ENCODE peak calls at places on chromosomes 16 and 17, in five cellular contexts. J is GM12865; T is endodermal cell; V is CD4-positive, CD25-positive, alpha-beta regulatory T cell; K is GM23248. R is an unnamed sample.
A peak's percentile ranks its signal among the peaks of the same experiment; 100 is the strongest.

GRCh38 chr17:43721537-43722268 is 36.9 kb downstream of the SOST start:
- DNase-seq in K (peak; percentile 52), V (no peak), T (peak; percentile 60), J (no peak), R (peak; percentile 29)

GRCh38 chr17:6061290-6061689 is 8.9 kb upstream of the WSCD1 start:
- DNase-seq in J (no peak), V (no peak), K (peak; percentile 49), T (no peak), R (no peak)

GRCh38 chr16:27168790-27169189 is 34.5 kb upstream of the KDM8 start:
- DNase-seq in T (no peak), V (no peak), K (no peak), J (no peak), R (no peak)

GRCh38 chr16:70682239-70683145 is 3.4 kb downstream of the MTSS2 start:
- DNase-seq in V (no peak), J (no peak), T (peak; percentile 76), K (no peak), R (no peak)

GRCh38 chr16:88941933-88942909 is 34.8 kb downstream of the CBFA2T3 start:
- DNase-seq in T (peak; percentile 89), J (peak; percentile 76), K (peak; percentile 50), V (peak; percentile 43), R (peak; percentile 99)

GRCh38 chr17:10046259-10046658 is 141.2 kb upstream of the RCVRN start:
- DNase-seq in T (no peak), K (no peak), V (no peak), J (peak; percentile 52), R (no peak)

GRCh38 chr16:3656491-3657468 is 2.3 kb downstream of the DNASE1 start:
- DNase-seq in T (peak; percentile 38), V (no peak), J (peak; percentile 0), K (peak; percentile 12), R (peak; percentile 49)

GRCh38 chr16:31092330-31092729 is 2.3 kb downstream of the VKORC1 start:
- DNase-seq in K (peak; percentile 98), J (no peak), V (no peak), T (no peak), R (peak; percentile 16)

GRCh38 chr16:22813223-22813945 is 578 bp upstream of the HS3ST2 start:
- DNase-seq in J (peak; percentile 12), V (no peak), T (peak; percentile 97), K (peak; percentile 71), R (peak; percentile 90)

GRCh38 chr17:44610871-44611270 is 45.4 kb upstream of the MEIOC start:
- DNase-seq in V (no peak), T (no peak), J (no peak), K (peak; percentile 42), R (no peak)

GRCh38 chr17:62163847-62164246 is 98.8 kb upstream of the MED13 start:
- DNase-seq in T (peak; percentile 40), V (no peak), J (no peak), K (no peak), R (no peak)

GRCh38 chr16:309476-309875 is 26.5 kb downstream of the PDIA2 start:
- DNase-seq in J (peak; percentile 30), T (no peak), K (no peak), V (no peak), R (no peak)

GRCh38 chr17:45131616-45132301 is 556 bp downstream of the PLCD3 start:
- DNase-seq in K (peak; percentile 56), T (peak; percentile 95), J (peak; percentile 42), V (peak; percentile 36), R (peak; percentile 94)

GRCh38 chr16:47523342-47524006 is 62.3 kb downstream of the PHKB start:
- DNase-seq in K (no peak), T (no peak), V (peak; percentile 4), J (peak; percentile 76), R (no peak)

GRCh38 chr16:81861915-81862314 is 82.8 kb downstream of the PLCG2 start:
- DNase-seq in J (no peak), T (no peak), V (no peak), K (no peak), R (no peak)

GRCh38 chr16:54636221-54636793 is 294.4 kb upstream of the IRX5 start:
- DNase-seq in T (no peak), J (no peak), V (no peak), K (no peak), R (no peak)

GRCh38 chr17:42286411-42287295 is 1.6 kb upstream of the STAT5A start:
- DNase-seq in V (no peak), T (peak; percentile 49), K (peak; percentile 30), J (peak; percentile 41), R (peak; percentile 57)
- H3K4me3 ChIP-seq in V (peak overlapping the region; percentile 81), T (no peak overlapping the region), K (peak overlapping the region; percentile 76), J (peak overlapping the region; percentile 85), R (no peak overlapping the region)

DNA sequence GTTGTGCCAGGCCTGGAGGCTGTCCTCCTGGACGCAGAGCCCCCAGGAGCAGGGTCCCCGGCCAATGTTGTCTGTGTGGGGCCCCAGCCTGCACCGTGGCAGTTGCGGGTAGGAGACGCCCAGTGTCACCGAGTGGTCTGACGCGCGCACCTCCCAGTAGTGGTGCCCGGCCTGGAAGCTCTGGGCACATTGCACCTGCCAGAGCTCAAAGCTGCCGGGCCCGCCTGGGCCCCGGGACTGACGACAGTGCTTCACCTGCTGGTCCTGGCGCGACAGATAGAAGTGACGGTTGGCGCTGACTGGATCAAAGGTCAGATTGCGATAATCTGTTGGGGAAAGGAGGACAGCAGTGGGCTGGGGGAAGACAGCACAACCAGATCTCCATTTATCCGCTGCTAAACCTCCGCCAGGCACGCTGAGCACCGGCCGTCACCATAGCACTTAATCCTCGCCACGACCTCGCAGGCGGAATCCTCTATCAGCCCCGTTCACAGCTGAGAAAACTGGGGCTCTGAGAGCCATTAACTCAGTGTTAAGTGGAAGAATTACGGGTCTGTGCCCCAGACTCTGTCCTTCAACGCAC is 5.6 kb downstream of the TRIM65 start:
- DNase-seq in T (no peak), K (no peak), J (no peak), V (no peak), R (no peak)
- H3K4me3 ChIP-seq in T (no peak overlapping the region), K (no peak overlapping the region), J (no peak overlapping the region), V (no peak overlapping the region), R (no peak overlapping the region)

GRCh38 chr16:66953462-66954096 is 7.5 kb upstream of the CES3 start:
- DNase-seq in T (no peak), K (no peak), V (no peak), J (no peak), R (no peak)
- H3K4me3 ChIP-seq in T (no peak overlapping the region), K (no peak overlapping the region), V (no peak overlapping the region), J (no peak overlapping the region), R (no peak overlapping the region)

GRCh38 chr17:4130715-4131114 is 12.1 kb downstream of the ZZEF1 start:
- DNase-seq in T (no peak), J (no peak), K (peak; percentile 79), V (no peak), R (no peak)
- H3K4me3 ChIP-seq in T (no peak overlapping the region), J (no peak overlapping the region), K (no peak overlapping the region), V (no peak overlapping the region), R (no peak overlapping the region)

DNA sequence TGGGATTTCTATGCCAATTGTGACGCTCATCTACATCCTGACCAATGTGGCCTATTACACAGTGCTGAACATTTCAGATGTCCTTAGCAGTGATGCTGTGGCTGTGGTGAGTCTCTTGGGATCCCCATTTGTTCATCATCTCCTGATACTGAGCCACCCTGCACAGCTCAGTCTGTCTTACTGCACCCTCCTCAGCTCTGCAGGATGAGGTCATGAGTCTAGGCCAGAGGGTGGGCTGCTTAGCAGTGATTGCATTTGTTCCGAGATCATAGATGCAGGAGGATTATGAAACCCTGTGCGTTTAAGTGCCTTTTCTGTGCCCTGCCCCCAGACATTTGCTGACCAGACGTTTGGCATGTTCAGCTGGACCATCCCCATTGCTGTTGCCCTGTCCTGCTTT is 19.5 kb downstream of the SLC7A6OS start:
- DNase-seq in T (no peak), K (no peak), V (no peak), J (no peak), R (no peak)
- H3K4me3 ChIP-seq in T (no peak overlapping the region), K (no peak overlapping the region), V (no peak overlapping the region), J (no peak overlapping the region), R (no peak overlapping the region)

DNA sequence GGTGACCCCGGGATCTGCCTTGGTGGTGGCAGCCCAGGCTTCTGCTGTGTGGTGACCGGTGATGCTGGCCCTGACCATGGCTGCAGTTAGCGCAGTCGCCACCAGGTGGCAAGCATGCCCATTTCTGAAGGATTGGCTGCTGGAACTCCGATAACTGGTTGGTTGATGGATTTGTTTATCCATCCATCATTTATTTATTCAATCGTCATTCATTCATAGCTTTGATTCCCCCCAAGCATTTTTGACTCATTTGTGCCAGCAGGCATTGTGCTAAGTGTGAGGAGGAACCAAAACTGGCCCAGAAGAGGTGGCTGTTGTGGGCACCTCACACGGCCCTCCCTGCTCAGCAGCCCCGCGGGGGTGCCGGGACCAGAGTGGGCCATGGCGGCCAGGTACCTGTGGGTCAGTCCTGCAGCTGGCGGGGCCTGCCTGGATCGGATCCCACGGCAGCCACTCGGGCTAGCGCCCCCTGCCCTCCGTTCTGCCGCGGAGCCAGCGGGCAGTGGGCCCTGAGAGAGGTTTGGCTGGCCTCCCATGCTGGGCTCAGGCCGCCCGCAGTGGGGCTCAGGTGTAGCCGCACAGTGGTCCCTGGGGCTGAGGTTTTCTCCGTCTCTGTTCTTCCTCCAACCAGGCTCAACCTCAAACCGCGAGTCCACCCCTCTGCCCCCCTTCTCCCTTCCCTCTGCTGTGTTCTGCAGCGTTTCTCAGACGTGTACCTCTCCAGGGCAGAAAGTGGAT is 28.8 kb upstream of the ITGA3 start:
- DNase-seq in J (peak; percentile 72), V (peak; percentile 68), T (peak; percentile 99), K (peak; percentile 81), R (peak; percentile 90)
- H3K4me3 ChIP-seq in J (no peak overlapping the region), V (no peak overlapping the region), T (no peak overlapping the region), K (peak overlapping the region; percentile 69), R (peak overlapping the region; percentile 17)

DNA sequence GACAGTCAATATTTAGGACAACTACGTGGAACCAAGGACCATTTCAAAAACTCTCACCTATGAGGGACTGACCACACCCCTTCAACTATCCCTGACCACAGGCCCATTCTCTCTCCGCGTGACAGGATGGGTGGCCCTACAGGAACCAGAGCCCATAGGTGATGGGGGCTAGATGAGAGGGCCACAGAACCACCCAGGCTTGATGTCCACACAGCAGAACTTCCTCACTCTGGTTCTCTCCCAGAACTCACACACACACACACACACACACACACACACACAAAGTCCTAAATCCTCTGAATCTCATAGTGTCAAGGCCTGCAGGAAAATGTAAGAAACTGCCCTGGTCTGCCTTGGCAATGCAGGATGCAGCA is 1.5 kb downstream of the ZNF319 start:
- DNase-seq in J (no peak), T (peak; percentile 50), K (no peak), V (no peak), R (peak; percentile 33)
- H3K4me3 ChIP-seq in J (no peak overlapping the region), T (peak overlapping the region; percentile 79), K (peak overlapping the region; percentile 98), V (peak overlapping the region; percentile 77), R (no peak overlapping the region)

GRCh38 chr17:82205720-82206508 is 6.7 kb downstream of the CCDC57 start:
- DNase-seq in T (peak; percentile 95), V (peak; percentile 84), J (peak; percentile 91), K (peak; percentile 92), R (peak; percentile 94)
- H3K4me3 ChIP-seq in T (no peak overlapping the region), V (peak overlapping the region; percentile 65), J (no peak overlapping the region), K (no peak overlapping the region), R (no peak overlapping the region)